ENCODE peak calls at places on chromosome 12, in five cellular contexts. S is lung; N is mesendoderm; B is testis; T is CD8-positive, alpha-beta memory T cell. Y is an unnamed sample.
A peak's percentile ranks its signal among the peaks of the same experiment; 100 is the strongest.

GRCh38 chr12:12537421-12537820 is 25.2 kb downstream of the DUSP16 start:
- DNase-seq in S (no peak), N (no peak), B (no peak), T (no peak), Y (no peak)

GRCh38 chr12:56046027-56046780 is 4.5 kb downstream of the RPS26 start:
- DNase-seq in S (no peak), N (no peak), B (no peak), T (no peak), Y (no peak)

GRCh38 chr12:89756638-89757321 is 48.1 kb upstream of the ATP2B1 start:
- DNase-seq in S (no peak), N (peak; percentile 33), B (no peak), T (no peak), Y (peak; percentile 52)

GRCh38 chr12:8642775-8643174 is 19.9 kb downstream of the MFAP5 start:
- DNase-seq in S (no peak), N (no peak), B (no peak), T (no peak), Y (no peak)

GRCh38 chr12:68431786-68432185 is 99.6 kb upstream of the MDM1 start:
- DNase-seq in S (no peak), N (no peak), B (no peak), T (no peak), Y (no peak)

GRCh38 chr12:78293039-78293686 is 462.5 kb downstream of the NAV3 start:
- DNase-seq in S (no peak), N (no peak), B (no peak), T (no peak), Y (peak; percentile 66)

GRCh38 chr12:131044760-131045381 is 91.2 kb downstream of the ADGRD1 start:
- DNase-seq in S (no peak), N (no peak), B (no peak), T (no peak), Y (no peak)

GRCh38 chr12:24499151-24500146 is 449.5 kb downstream of the BCAT1 start:
- DNase-seq in S (no peak), N (no peak), B (no peak), T (no peak), Y (no peak)

GRCh38 chr12:46459111-46459510 is 86.5 kb upstream of the SLC38A2 start:
- DNase-seq in S (no peak), N (peak; percentile 48), B (no peak), T (no peak), Y (peak; percentile 87)

GRCh38 chr12:111673503-111673902 is 12.3 kb downstream of the BRAP start:
- DNase-seq in S (no peak), N (peak; percentile 20), B (no peak), T (no peak), Y (no peak)

GRCh38 chr12:116122639-116123038 is 154.9 kb downstream of the MED13L start:
- DNase-seq in S (no peak), N (no peak), B (no peak), T (no peak), Y (no peak)

GRCh38 chr12:126719886-126720666 is 1546.9 kb upstream of the TMEM132C start:
- DNase-seq in S (no peak), N (no peak), B (no peak), T (no peak), Y (no peak)

GRCh38 chr12:793037-793436 is 40.7 kb downstream of the WNK1 start:
- DNase-seq in S (no peak), N (no peak), B (no peak), T (no peak), Y (no peak)

GRCh38 chr12:4553943-4554342 is 8.1 kb upstream of the DYRK4 start:
- DNase-seq in S (no peak), N (no peak), B (no peak), T (no peak), Y (no peak)

GRCh38 chr12:4454315-4454860 is 8.8 kb upstream of the FGF6 start:
- DNase-seq in S (no peak), N (no peak), B (no peak), T (no peak), Y (no peak)

GRCh38 chr12:132318135-132318534 is 11.3 kb downstream of the GALNT9 start:
- DNase-seq in S (no peak), N (no peak), B (no peak), T (no peak), Y (no peak)

GRCh38 chr12:71162832-71163711 is 5.3 kb upstream of the TSPAN8 start:
- DNase-seq in S (no peak), N (peak; percentile 12), B (no peak), T (no peak), Y (no peak)

GRCh38 chr12:62371661-62372060 is 95.0 kb upstream of the MON2 start:
- DNase-seq in S (no peak), N (no peak), B (no peak), T (no peak), Y (no peak)

GRCh38 chr12:118645219-118645618 is 268.9 kb downstream of the SUDS3 start:
- DNase-seq in S (no peak), N (peak; percentile 67), B (peak; percentile 43), T (no peak), Y (no peak)

GRCh38 chr12:93087836-93088610 is 158.9 kb upstream of the EEA1 start:
- DNase-seq in S (no peak), N (no peak), B (no peak), T (no peak), Y (no peak)

GRCh38 chr12:91866566-91866965 is 279.1 kb downstream of the BTG1 start:
- DNase-seq in S (no peak), N (no peak), B (no peak), T (no peak), Y (no peak)

GRCh38 chr12:113462117-113462774 is 9.4 kb downstream of the LHX5 start:
- DNase-seq in S (peak; percentile 75), N (peak; percentile 82), B (peak; percentile 91), T (peak; percentile 39), Y (peak; percentile 78)

GRCh38 chr12:67415473-67415872 is 146.3 kb downstream of the CAND1 start:
- DNase-seq in S (no peak), N (peak; percentile 71), B (peak; percentile 55), T (no peak), Y (peak; percentile 45)

GRCh38 chr12:48414046-48414445 is 58.3 kb upstream of the ANP32D start:
- DNase-seq in S (no peak), N (no peak), B (peak; percentile 77), T (no peak), Y (no peak)

GRCh38 chr12:49296836-49297694 is 2.1 kb downstream of the PRPH start:
- DNase-seq in S (peak; percentile 49), N (peak; percentile 82), B (peak; percentile 45), T (no peak), Y (peak; percentile 16)

GRCh38 chr12:101891462-101891971 is 14.1 kb downstream of the DRAM1 start:
- DNase-seq in S (peak; percentile 64), N (no peak), B (peak; percentile 21), T (no peak), Y (peak; percentile 58)

GRCh38 chr12:1855241-1855640 is 34.9 kb downstream of the LRTM2 start:
- DNase-seq in S (no peak), N (peak; percentile 46), B (no peak), T (no peak), Y (no peak)

GRCh38 chr12:89863332-89863938 is 154.8 kb upstream of the ATP2B1 start:
- DNase-seq in S (no peak), N (no peak), B (no peak), T (peak; percentile 42), Y (no peak)

GRCh38 chr12:7645395-7646177 is 20.1 kb downstream of the APOBEC1 start:
- DNase-seq in S (no peak), N (peak; percentile 65), B (peak; percentile 67), T (no peak), Y (no peak)

GRCh38 chr12:106903241-106903950 is 52.3 kb upstream of the TMEM263 start:
- DNase-seq in S (peak; percentile 79), N (peak; percentile 81), B (peak; percentile 86), T (peak; percentile 67), Y (peak; percentile 49)

GRCh38 chr12:43147893-43148292 is 404.1 kb downstream of the ADAMTS20 start:
- DNase-seq in S (no peak), N (no peak), B (no peak), T (no peak), Y (no peak)

DNA sequence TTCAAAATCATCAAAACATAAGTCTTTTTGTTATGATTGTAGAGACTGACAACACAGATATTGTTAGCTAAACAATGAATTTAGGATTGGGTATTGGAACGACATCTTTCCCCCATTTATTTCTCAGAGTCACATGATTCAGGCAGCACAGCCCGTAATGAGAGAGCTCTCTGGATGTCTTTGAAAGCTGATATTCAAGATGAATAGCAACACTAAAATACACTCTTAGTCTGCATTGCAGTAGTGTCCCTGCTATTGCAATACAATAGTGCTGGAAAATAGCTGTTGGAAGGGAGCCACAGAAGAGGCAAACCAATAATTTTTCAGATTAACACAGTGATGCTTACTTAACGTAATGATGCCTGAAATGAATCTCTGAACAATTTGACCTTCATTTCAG is 9.9 kb downstream of the GTSF1 start:
- DNase-seq in S (no peak), N (no peak), B (no peak), T (no peak), Y (no peak)
- H3K4me1 ChIP-seq in S (no peaks in the 10 kb centered on the region), N (no peaks in the 10 kb centered on the region), B (no peaks in the 10 kb centered on the region), T (no peaks in the 10 kb centered on the region), Y (no peaks in the 10 kb centered on the region)

GRCh38 chr12:69511469-69511868 is 41.3 kb downstream of the FRS2 start:
- DNase-seq in S (no peak), N (no peak), B (no peak), T (no peak), Y (no peak)
- H3K27ac ChIP-seq in S (no peak overlapping the region), N (no peak overlapping the region), B (no peak overlapping the region), T (no peak overlapping the region), Y (no peak overlapping the region)

DNA sequence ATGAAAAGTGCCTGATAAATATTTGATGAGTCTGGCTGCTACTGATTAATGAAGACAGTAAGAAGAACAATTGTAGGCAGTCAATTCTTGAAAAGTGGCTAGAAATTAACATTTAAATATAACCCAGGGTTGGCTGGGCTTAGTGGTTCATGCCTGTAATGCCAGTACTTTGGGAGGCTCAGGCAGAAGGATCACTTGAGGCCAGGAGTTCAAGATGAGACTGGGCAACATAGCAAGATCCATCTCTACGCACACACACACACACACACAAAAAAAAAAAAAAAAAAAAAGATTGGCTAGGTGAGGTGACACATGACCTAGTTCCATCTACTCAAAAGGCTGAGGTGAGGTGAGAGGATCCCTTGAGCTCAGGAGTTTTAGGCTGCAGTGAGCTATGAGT is 7.9 kb upstream of the PLBD1 start:
- DNase-seq in S (no peak), N (no peak), B (no peak), T (no peak), Y (no peak)
- H3K4me1 ChIP-seq in S (no peaks in the 10 kb centered on the region), N (peaks cover 2% of the 10 kb centered on the region), B (no peaks in the 10 kb centered on the region), T (peaks cover 5% of the 10 kb centered on the region), Y (no peaks in the 10 kb centered on the region)

GRCh38 chr12:100498141-100498540 is 24.5 kb downstream of the NR1H4 start:
- DNase-seq in S (no peak), N (no peak), B (no peak), T (no peak), Y (no peak)
- H3K27ac ChIP-seq in S (no peak overlapping the region), N (no peak overlapping the region), B (no peak overlapping the region), T (no peak overlapping the region), Y (no peak overlapping the region)

DNA sequence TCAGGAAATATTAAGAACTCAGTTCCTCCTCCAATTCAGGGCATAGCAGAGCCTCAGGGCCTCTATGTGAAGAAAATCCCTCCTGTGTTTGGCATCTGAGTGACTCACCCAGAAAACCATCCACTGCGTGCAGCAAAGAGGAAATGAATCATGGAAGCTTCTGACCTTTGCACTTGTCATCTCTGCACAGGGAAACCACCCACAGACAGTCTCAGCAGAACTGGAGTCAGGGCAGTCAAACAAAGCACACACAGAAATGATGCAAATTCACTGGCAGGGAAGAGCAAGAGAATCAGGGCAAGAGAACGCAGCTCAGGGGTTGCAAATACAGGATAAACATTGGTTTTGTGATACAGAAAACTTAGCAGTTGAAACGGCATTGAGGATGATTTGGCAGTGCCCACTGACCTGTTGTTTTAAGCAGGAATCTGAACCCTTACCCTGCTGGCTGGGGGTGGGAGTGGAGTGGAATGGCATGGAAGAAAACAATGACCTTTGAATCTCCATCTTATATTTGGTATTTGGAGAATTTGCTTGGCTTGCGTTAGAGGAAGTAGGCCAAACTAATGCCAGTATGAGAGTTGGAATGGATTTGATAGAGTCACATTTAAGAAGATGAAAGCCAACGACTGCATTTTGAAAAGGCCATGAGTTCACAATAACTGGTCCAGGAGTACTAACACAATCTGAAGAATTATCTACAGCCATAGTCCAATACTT is 53.5 kb downstream of the PHLDA1 start:
- DNase-seq in S (peak; percentile 71), N (peak; percentile 92), B (peak; percentile 31), T (peak; percentile 63), Y (peak; percentile 99)
- H3K4me1 ChIP-seq in S (peaks cover 12% of the 10 kb centered on the region), N (peaks cover 13% of the 10 kb centered on the region), B (peaks cover 8% of the 10 kb centered on the region), T (peaks cover 25% of the 10 kb centered on the region), Y (peaks cover 45% of the 10 kb centered on the region)